ENCODE peak calls at places on chromosomes 6 and 20, in six cellular contexts. F is MM.1S, Y is lower lobe of right lung, N is A549, Q is GM23338, T is left ventricle myocardium inferior. J is an unnamed sample.

GRCh38 chr6:30219244-30219643 is 6.0 kb upstream of the TRIM26 start:
- DNase-seq in F (peak), Y (no peak), N (peak), Q (peak), T (no peak), J (peak)

GRCh38 chr6:118562959-118563358 is 14.9 kb downstream of the PLN start:
- DNase-seq in F (no peak), Y (no peak), N (no peak), Q (no peak), T (no peak), J (no peak)

GRCh38 chr20:45229264-45230056 is 8.3 kb downstream of the SEMG2 start:
- DNase-seq in F (peak), Y (peak), N (no peak), Q (peak), T (no peak), J (no peak)

GRCh38 chr6:33595001-33595846 is 15.1 kb upstream of the BAK1 start:
- DNase-seq in F (no peak), Y (no peak), N (no peak), Q (no peak), T (no peak), J (no peak)

GRCh38 chr6:24583463-24584389 is 62.3 kb downstream of the KIAA0319 start:
- DNase-seq in F (peak), Y (peak), N (peak), Q (peak), T (peak), J (peak)

GRCh38 chr20:57881466-57882405 is 171.9 kb upstream of the PMEPA1 start:
- DNase-seq in F (no peak), Y (no peak), N (no peak), Q (no peak), T (no peak), J (no peak)

GRCh38 chr20:51698252-51698651 is 69.9 kb downstream of the ATP9A start:
- DNase-seq in F (no peak), Y (no peak), N (no peak), Q (no peak), T (no peak), J (no peak)

GRCh38 chr6:13300649-13301590 is 27.4 kb downstream of the TBC1D7 start:
- DNase-seq in F (no peak), Y (no peak), N (no peak), Q (no peak), T (no peak), J (no peak)

GRCh38 chr6:35782424-35782823 is 1.6 kb downstream of the CLPSL1 start:
- DNase-seq in F (no peak), Y (no peak), N (no peak), Q (no peak), T (no peak), J (no peak)

GRCh38 chr20:41509801-41510200 is 108.4 kb downstream of the CHD6 start:
- DNase-seq in F (no peak), Y (no peak), N (no peak), Q (no peak), T (peak), J (no peak)

GRCh38 chr6:225121-225721 is 67.1 kb upstream of the DUSP22 start:
- DNase-seq in F (no peak), Y (peak), N (no peak), Q (no peak), T (no peak), J (no peak)

GRCh38 chr6:39440039-39440426 is 117.5 kb upstream of the KCNK16 start:
- DNase-seq in F (no peak), Y (no peak), N (no peak), Q (no peak), T (no peak), J (no peak)

GRCh38 chr20:44704551-44704971 is 10.6 kb upstream of the CCN5 start:
- DNase-seq in F (no peak), Y (no peak), N (no peak), Q (no peak), T (no peak), J (no peak)

DNA sequence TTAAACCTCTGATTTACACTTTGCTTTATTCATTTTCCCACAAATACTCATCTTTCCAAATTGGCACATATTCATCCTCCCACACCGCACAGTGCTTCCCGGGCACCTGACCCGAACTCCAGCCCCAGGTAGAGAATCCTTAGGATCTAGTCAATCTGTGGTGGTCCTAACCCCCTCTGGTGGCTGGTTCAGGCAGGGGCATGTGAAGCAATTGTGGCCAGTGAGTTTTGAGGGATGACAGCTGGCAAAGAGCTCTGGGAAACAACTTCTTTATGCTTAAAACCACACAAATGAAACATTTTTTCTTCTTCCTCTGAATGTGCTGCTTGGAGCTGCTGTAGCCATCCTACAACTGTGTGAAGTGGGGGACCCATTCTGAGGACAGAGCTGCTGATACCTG is 54.7 kb downstream of the ELOVL5 start:
- DNase-seq in F (no peak), Y (no peak), N (no peak), Q (peak), T (no peak), J (no peak)
- TF ChIP-seq CTCF in F (peak), Y (peak), N (peak), Q (peak), T (peak), J (peak)

DNA sequence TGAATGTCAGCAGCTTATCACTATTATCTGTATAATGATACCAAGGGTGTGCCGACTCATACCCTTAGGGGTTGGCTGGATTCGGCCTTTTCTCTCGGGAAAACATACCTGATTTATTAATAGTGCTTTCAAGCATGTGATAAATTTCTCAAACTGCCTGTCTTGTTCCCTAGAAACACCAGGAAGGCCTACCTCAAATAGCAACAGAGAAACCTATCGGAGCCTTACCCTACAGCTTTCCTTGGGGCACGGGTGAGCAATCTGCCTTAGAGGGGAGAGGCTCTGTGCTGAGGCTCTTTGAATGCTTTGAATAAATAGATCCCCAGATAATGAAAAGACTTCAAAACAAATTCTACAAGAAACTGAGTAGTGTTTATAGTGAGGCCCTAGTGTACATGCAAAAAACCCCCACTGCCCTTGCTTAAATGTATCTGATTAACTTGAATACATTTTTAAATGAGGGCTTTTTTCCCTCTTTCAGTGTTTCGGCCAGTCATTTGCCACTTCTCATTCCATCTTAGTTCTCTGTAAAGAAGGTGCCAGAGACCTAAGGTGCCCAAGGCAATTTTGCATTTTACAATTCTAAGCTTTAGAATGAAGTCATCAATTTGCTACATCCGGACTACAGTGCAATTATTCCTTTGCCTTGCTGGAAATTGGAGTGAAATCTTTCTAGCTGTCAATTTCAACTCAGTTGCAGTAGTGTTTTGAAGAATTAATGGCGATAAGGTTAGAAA is 320.1 kb downstream of the ESR1 start:
- DNase-seq in F (no peak), Y (no peak), N (no peak), Q (no peak), T (no peak), J (no peak)
- TF ChIP-seq CTCF in F (no peak), Y (no peak), N (no peak), Q (no peak), T (no peak), J (no peak)

GRCh38 chr6:159540152-159540551 is 152.9 kb downstream of the SOD2 start:
- DNase-seq in F (no peak), Y (no peak), N (no peak), Q (peak), T (no peak), J (no peak)
- TF ChIP-seq CTCF in F (no peak), Y (no peak), N (no peak), Q (peak), T (peak), J (peak)

DNA sequence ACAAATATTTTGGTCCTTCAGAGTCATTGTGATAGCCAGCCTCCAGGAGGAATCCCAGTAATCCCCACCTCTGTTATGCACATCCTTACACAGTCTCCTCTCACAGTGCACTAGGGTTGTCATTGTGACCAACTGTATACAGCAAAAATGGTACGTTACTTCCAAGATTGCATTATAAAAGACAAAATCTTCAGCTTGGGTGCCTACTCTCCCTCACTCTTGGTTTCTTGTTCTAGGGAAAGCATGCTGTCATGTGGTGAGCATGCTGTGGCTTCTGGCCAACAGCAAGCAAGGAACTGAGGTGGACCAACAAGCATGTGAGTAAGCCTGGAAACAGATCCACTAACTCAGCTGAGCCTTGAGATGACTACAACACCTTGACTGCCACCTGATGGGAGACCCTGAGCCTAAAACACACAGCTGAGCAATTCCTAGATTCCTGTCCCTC is 130.1 kb upstream of the DST start:
- DNase-seq in F (no peak), Y (no peak), N (peak), Q (peak), T (peak), J (no peak)
- TF ChIP-seq CTCF in F (no peak), Y (no peak), N (no peak), Q (no peak), T (no peak), J (no peak)

DNA sequence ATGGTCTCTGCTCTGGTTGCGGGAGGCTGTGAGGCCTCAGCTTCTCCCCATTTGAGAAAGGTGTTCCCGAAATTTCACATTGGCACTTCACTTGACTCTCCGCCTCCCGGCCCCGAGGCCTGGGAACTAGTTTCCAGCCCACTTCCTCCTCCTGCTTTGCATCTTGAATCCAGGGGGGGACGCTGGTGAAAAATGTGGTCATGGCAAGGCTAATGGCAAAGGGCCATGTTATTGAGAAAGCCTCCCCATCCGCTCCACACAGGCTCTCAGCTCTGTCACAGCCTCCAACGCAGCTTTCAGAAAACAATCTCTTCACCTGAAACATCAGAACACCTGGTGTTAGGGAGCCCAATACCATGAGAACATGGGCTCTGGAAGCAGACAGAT is 5.6 kb downstream of the PLAGL2 start:
- DNase-seq in F (no peak), Y (peak), N (no peak), Q (no peak), T (no peak), J (no peak)
- TF ChIP-seq CTCF in F (no peak), Y (no peak), N (no peak), Q (no peak), T (no peak), J (no peak)